ENCODE peak calls at places on chromosome 4, in five cellular contexts. K, T, M, N and S are unnamed samples.

GRCh38 chr4:176753049-176753448 is 39.7 kb downstream of the VEGFC start:
- DNase-seq in K (no peak), T (no peak), M (no peak), N (no peak), S (peak)

GRCh38 chr4:110959041-110959643 is 336.3 kb upstream of the PITX2 start:
- DNase-seq in K (no peak), T (no peak), M (peak), N (no peak), S (no peak)

GRCh38 chr4:40737882-40738281 is 11.9 kb upstream of the NSUN7 start:
- DNase-seq in K (no peak), T (no peak), M (no peak), N (no peak), S (no peak)

GRCh38 chr4:155952546-155952945 is 1.1 kb downstream of the CTSO start:
- DNase-seq in K (no peak), T (no peak), M (no peak), N (no peak), S (no peak)

GRCh38 chr4:128950796-128951195 is 141.3 kb downstream of the JADE1 start:
- DNase-seq in K (no peak), T (no peak), M (no peak), N (no peak), S (no peak)

GRCh38 chr4:72857787-72858186 is 211.7 kb downstream of the COX18 start:
- DNase-seq in K (no peak), T (no peak), M (no peak), N (no peak), S (peak)

GRCh38 chr4:177393236-177393635 is 49.0 kb downstream of the AGA start:
- DNase-seq in K (no peak), T (no peak), M (no peak), N (no peak), S (no peak)

GRCh38 chr4:145816091-145816490 is 122.5 kb downstream of the ZNF827 start:
- DNase-seq in K (no peak), T (no peak), M (no peak), N (no peak), S (no peak)

GRCh38 chr4:107193989-107194388 is 157.9 kb upstream of the DKK2 start:
- DNase-seq in K (no peak), T (no peak), M (no peak), N (no peak), S (no peak)

GRCh38 chr4:6680372-6681034 is 13.2 kb upstream of the S100P start:
- DNase-seq in K (peak), T (no peak), M (no peak), N (no peak), S (no peak)

GRCh38 chr4:97759785-97760184 is 383.5 kb downstream of the STPG2 start:
- DNase-seq in K (no peak), T (no peak), M (no peak), N (no peak), S (no peak)

GRCh38 chr4:139833131-139833930 is 167.7 kb downstream of the MGST2 start:
- DNase-seq in K (no peak), T (no peak), M (no peak), N (peak), S (no peak)

GRCh38 chr4:177461606-177462005 is 19.4 kb upstream of the AGA start:
- DNase-seq in K (no peak), T (no peak), M (no peak), N (no peak), S (no peak)

GRCh38 chr4:174215936-174216699 is 67.3 kb downstream of the FBXO8 start:
- DNase-seq in K (no peak), T (no peak), M (no peak), N (no peak), S (no peak)

GRCh38 chr4:106238819-106239420 is 77.1 kb downstream of the TBCK start:
- DNase-seq in K (peak), T (no peak), M (peak), N (peak), S (peak)

GRCh38 chr4:109978704-109979103 is 66.0 kb downstream of the EGF start:
- DNase-seq in K (no peak), T (no peak), M (no peak), N (no peak), S (no peak)

GRCh38 chr4:127479031-127479622 is 153.6 kb upstream of the INTU start:
- DNase-seq in K (no peak), T (no peak), M (peak), N (no peak), S (no peak)

GRCh38 chr4:153223935-153224334 is 19.7 kb downstream of the TRIM2 start:
- DNase-seq in K (no peak), T (no peak), M (no peak), N (no peak), S (no peak)

GRCh38 chr4:136650541-136651277 is 881.6 kb downstream of the PCDH18 start:
- DNase-seq in K (no peak), T (no peak), M (peak), N (no peak), S (no peak)

GRCh38 chr4:158621729-158622128 is 50.0 kb downstream of the C4orf46 start:
- DNase-seq in K (no peak), T (no peak), M (no peak), N (no peak), S (no peak)

GRCh38 chr4:183550345-183551080 is 45.7 kb downstream of the ING2 start:
- DNase-seq in K (no peak), T (no peak), M (no peak), N (no peak), S (no peak)

GRCh38 chr4:90198086-90198847 is 71.1 kb downstream of the CCSER1 start:
- DNase-seq in K (no peak), T (no peak), M (no peak), N (no peak), S (no peak)

GRCh38 chr4:143382539-143382938 is 45.9 kb downstream of the GAB1 start:
- DNase-seq in K (no peak), T (no peak), M (no peak), N (no peak), S (no peak)

GRCh38 chr4:4308800-4309441 is 18.9 kb downstream of the ZBTB49 start:
- DNase-seq in K (no peak), T (no peak), M (no peak), N (no peak), S (peak)

GRCh38 chr4:144645621-144646522 is at the start of gene HHIP:
- DNase-seq in K (peak), T (peak), M (peak), N (peak), S (no peak)

GRCh38 chr4:14916554-14917304 is 85.6 kb upstream of the CPEB2 start:
- DNase-seq in K (no peak), T (no peak), M (peak), N (no peak), S (no peak)

GRCh38 chr4:148056879-148057278 is 325.0 kb downstream of the ARHGAP10 start:
- DNase-seq in K (no peak), T (no peak), M (peak), N (no peak), S (peak)

GRCh38 chr4:119080721-119081541 is 54.7 kb upstream of the MYOZ2 start:
- DNase-seq in K (peak), T (no peak), M (peak), N (no peak), S (no peak)

GRCh38 chr4:113483131-113483530 is 278.4 kb downstream of the CAMK2D start:
- DNase-seq in K (no peak), T (no peak), M (no peak), N (no peak), S (no peak)

GRCh38 chr4:187370918-187371317 is 624.7 kb upstream of the ZFP42 start:
- DNase-seq in K (no peak), T (no peak), M (no peak), N (no peak), S (no peak)

GRCh38 chr4:187363453-187363852 is 632.1 kb upstream of the ZFP42 start:
- DNase-seq in K (no peak), T (no peak), M (no peak), N (no peak), S (no peak)

GRCh38 chr4:187362937-187363336 is 632.6 kb upstream of the ZFP42 start:
- DNase-seq in K (no peak), T (no peak), M (no peak), N (no peak), S (no peak)

GRCh38 chr4:187366530-187367279 is 628.9 kb upstream of the ZFP42 start:
- DNase-seq in K (no peak), T (no peak), M (no peak), N (peak), S (no peak)
- TF ChIP-seq CTCF in K (no peak), T (no peak), M (no peak), N (no peak), S (no peak)

GRCh38 chr4:23962462-23962861 is 72.6 kb upstream of the PPARGC1A start:
- DNase-seq in K (peak), T (no peak), M (no peak), N (no peak), S (no peak)

GRCh38 chr4:23967281-23967680 is 77.4 kb upstream of the PPARGC1A start:
- DNase-seq in K (no peak), T (no peak), M (no peak), N (no peak), S (no peak)

GRCh38 chr4:23969635-23970034 is 79.8 kb upstream of the PPARGC1A start:
- DNase-seq in K (no peak), T (no peak), M (no peak), N (no peak), S (no peak)

GRCh38 chr4:23970193-23970850 is 80.5 kb upstream of the PPARGC1A start:
- DNase-seq in K (no peak), T (no peak), M (no peak), N (no peak), S (no peak)

DNA sequence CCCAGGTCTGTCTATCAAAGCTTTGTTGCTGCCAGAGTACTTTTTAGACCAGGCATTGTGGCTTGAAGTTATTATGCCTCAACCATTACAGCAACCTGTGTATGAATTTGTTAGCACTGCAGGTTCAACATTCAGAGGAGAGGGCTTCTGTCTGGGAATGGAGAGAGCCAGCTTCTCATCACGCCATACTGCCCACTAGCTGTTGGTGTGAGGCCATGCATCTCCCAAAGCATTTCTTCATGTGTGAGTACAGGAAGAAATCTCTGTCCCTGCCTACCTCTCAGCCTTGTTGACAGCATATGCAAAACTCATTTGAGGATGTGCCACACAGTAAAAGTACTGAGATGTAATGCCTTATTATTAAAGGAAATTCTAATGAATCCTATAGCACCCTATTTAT is 76.9 kb upstream of the PPARGC1A start:
- DNase-seq in K (no peak), T (no peak), M (no peak), N (no peak), S (no peak)
- TF ChIP-seq CTCF in K (no peak), T (peak), M (no peak), N (peak), S (peak)

GRCh38 chr4:80336582-80336981 is 1.1 kb downstream of the CFAP299 start:
- DNase-seq in K (peak), T (no peak), M (peak), N (peak), S (no peak)

GRCh38 chr4:80333121-80333520 is 2.4 kb upstream of the CFAP299 start:
- DNase-seq in K (no peak), T (no peak), M (no peak), N (no peak), S (no peak)

GRCh38 chr4:80334568-80334967 is 962 bp upstream of the CFAP299 start:
- DNase-seq in K (no peak), T (no peak), M (no peak), N (no peak), S (no peak)

GRCh38 chr4:80335226-80335553 is 340 bp upstream of the CFAP299 start:
- DNase-seq in K (no peak), T (no peak), M (no peak), N (no peak), S (no peak)

GRCh38 chr4:80335554-80336358 is at the start of gene CFAP299:
- DNase-seq in K (peak), T (peak), M (peak), N (peak), S (peak)
- TF ChIP-seq CTCF in K (peak), T (peak), M (peak), N (peak), S (peak)

DNA sequence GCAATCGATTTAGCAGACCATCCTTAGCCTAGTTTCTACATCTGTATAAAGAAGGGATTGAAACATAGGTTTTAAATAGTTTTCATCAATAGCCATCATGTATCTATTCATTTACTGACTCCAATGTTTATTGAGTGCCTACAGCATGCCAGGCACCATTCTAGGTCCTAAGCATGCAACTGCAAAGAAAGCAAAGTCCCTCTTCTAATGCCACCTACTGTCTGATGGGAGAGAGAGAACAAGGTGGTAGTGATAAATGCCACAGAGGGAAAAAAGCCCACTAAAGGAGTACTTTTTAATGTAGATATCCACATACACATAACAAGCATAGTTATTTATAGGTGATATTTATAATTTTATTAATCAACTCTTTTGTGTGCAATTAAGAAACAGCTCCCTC is 67.6 kb upstream of the PPARGC1A start:
- DNase-seq in K (no peak), T (no peak), M (no peak), N (no peak), S (no peak)
- TF ChIP-seq CTCF in K (no peak), T (no peak), M (no peak), N (no peak), S (no peak)

GRCh38 chr4:18042012-18042411 is 20.5 kb upstream of the LCORL start:
- DNase-seq in K (no peak), T (no peak), M (no peak), N (no peak), S (no peak)

GRCh38 chr4:18041114-18041513 is 19.6 kb upstream of the LCORL start:
- DNase-seq in K (peak), T (no peak), M (no peak), N (no peak), S (no peak)

GRCh38 chr4:18039113-18039512 is 17.6 kb upstream of the LCORL start:
- DNase-seq in K (no peak), T (no peak), M (no peak), N (no peak), S (no peak)

GRCh38 chr4:18042754-18043153 is 21.2 kb upstream of the LCORL start:
- DNase-seq in K (peak), T (no peak), M (no peak), N (no peak), S (no peak)
- TF ChIP-seq CTCF in K (no peak), T (peak), M (no peak), N (peak), S (no peak)

GRCh38 chr4:26397086-26397485 is 76.3 kb downstream of the RBPJ start:
- DNase-seq in K (no peak), T (no peak), M (no peak), N (no peak), S (no peak)
- TF ChIP-seq CTCF in K (no peak), T (no peak), M (no peak), N (no peak), S (no peak)

GRCh38 chr4:2390780-2391490 is 27.5 kb downstream of the ZFYVE28 start:
- DNase-seq in K (no peak), T (no peak), M (no peak), N (no peak), S (no peak)
- TF ChIP-seq CTCF in K (no peak), T (no peak), M (no peak), N (no peak), S (no peak)

GRCh38 chr4:92304073-92304472 is 307 bp downstream of the GRID2 start:
- DNase-seq in K (no peak), T (peak), M (no peak), N (peak), S (no peak)

GRCh38 chr4:92304636-92305035 is 870 bp downstream of the GRID2 start:
- DNase-seq in K (no peak), T (no peak), M (no peak), N (peak), S (no peak)

GRCh38 chr4:92303621-92304027 is at the start of gene GRID2:
- DNase-seq in K (no peak), T (peak), M (no peak), N (peak), S (no peak)

DNA sequence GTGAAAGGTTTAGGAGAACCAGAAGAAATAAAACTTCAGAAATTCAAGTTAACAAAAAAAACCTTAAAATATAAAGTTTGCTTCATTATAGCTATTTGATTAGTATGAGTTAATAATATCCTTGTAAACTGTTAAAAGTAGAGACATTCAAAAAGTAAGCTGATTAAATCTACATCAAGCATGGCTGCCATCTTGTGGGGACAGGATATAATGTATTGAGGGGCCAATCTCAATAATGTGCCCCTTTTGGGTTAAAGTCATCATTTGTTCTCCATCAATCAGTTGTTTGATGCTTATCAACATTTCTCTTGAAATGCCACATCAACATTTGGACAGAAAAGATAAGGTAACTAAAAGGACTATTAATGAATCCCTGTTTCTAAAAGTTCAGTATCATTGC is 4.6 kb upstream of the GRID2 start:
- DNase-seq in K (no peak), T (no peak), M (no peak), N (no peak), S (no peak)
- TF ChIP-seq CTCF in K (no peak), T (peak), M (peak), N (no peak), S (no peak)

GRCh38 chr4:83768146-83768545 is 232.2 kb downstream of the GPAT3 start:
- DNase-seq in K (no peak), T (no peak), M (no peak), N (no peak), S (no peak)

GRCh38 chr4:83767017-83767541 is 231.2 kb downstream of the GPAT3 start:
- DNase-seq in K (no peak), T (no peak), M (no peak), N (no peak), S (no peak)

GRCh38 chr4:83772680-83773079 is 236.8 kb downstream of the GPAT3 start:
- DNase-seq in K (no peak), T (no peak), M (no peak), N (no peak), S (no peak)

GRCh38 chr4:83771113-83771705 is 235.3 kb downstream of the GPAT3 start:
- DNase-seq in K (peak), T (no peak), M (peak), N (peak), S (peak)
- TF ChIP-seq CTCF in K (peak), T (peak), M (peak), N (peak), S (peak)

DNA sequence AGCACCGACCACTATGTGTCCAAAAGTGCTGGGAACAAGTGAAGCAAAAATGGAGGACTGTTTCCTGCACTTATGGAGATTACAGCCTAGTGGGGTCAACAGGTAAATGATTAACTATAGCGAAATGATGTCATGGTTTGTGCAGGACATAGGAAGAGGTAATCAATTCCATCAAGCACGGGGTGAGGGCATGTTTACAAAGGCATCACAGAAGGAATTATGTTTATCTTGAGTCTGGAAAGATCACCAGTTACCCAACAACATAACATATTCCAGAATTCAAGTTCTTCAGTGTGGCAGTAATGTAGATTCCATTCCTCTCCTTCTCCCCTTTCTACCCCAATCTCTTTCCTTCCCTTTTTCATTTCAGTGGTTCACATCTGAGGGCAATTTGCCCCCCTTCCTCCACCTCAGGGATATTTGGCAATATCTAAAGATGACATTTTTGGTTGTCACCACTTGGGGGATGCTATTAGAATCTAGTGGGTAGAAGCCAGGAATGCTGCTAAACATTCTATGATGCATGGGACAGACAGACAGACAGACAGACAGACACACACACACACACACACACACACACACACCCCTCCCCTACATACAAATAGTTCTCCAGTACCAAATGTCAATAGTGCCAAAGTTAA is 24.1 kb downstream of the FAM47E start:
- DNase-seq in K (peak), T (no peak), M (peak), N (no peak), S (no peak)
- TF ChIP-seq CTCF in K (no peak), T (no peak), M (no peak), N (no peak), S (no peak)